ENCODE peak calls at places on chromosome 11, in seven cellular contexts. One of them, this sample, is unnamed.

GRCh38 chr11:65712633-65713076 is 603 bp downstream of the KAT5 start:
- DNase-seq in kidney: no peak
- DNase-seq in breast epithelium: no peak
- DNase-seq in osteocyte: no peak
- DNase-seq in cardiac fibroblast: no peak
- DNase-seq in endothelial cell of umbilical vein: no peak
- DNase-seq in CD8-positive, alpha-beta T cell: no peak
- DNase-seq in this sample: no peak

GRCh38 chr11:57427692-57428082 is 766 bp upstream of the SLC43A3 start:
- DNase-seq in kidney: no peak
- DNase-seq in breast epithelium: peak; percentile 90
- DNase-seq in osteocyte: no peak
- DNase-seq in cardiac fibroblast: peak; percentile 84
- DNase-seq in endothelial cell of umbilical vein: no peak
- DNase-seq in CD8-positive, alpha-beta T cell: no peak
- DNase-seq in this sample: no peak

GRCh38 chr11:8006349-8006977 is 19.3 kb downstream of the EIF3F start:
- DNase-seq in kidney: no peak
- DNase-seq in breast epithelium: peak; percentile 47
- DNase-seq in osteocyte: peak; percentile 83
- DNase-seq in cardiac fibroblast: peak; percentile 78
- DNase-seq in endothelial cell of umbilical vein: peak; percentile 61
- DNase-seq in CD8-positive, alpha-beta T cell: peak; percentile 52
- DNase-seq in this sample: peak; percentile 58

GRCh38 chr11:77580712-77581337 is 8.9 kb upstream of the AQP11 start:
- DNase-seq in kidney: no peak
- DNase-seq in breast epithelium: no peak
- DNase-seq in osteocyte: no peak
- DNase-seq in cardiac fibroblast: peak; percentile 37
- DNase-seq in endothelial cell of umbilical vein: no peak
- DNase-seq in CD8-positive, alpha-beta T cell: no peak
- DNase-seq in this sample: no peak

GRCh38 chr11:91742155-91742554 is 482.5 kb upstream of the FAT3 start:
- DNase-seq in kidney: no peak
- DNase-seq in breast epithelium: no peak
- DNase-seq in osteocyte: no peak
- DNase-seq in cardiac fibroblast: no peak
- DNase-seq in endothelial cell of umbilical vein: no peak
- DNase-seq in CD8-positive, alpha-beta T cell: no peak
- DNase-seq in this sample: no peak

GRCh38 chr11:199782-200181 is 6.9 kb downstream of the SCGB1C1 start:
- DNase-seq in kidney: peak; percentile 63
- DNase-seq in breast epithelium: peak; percentile 15
- DNase-seq in osteocyte: peak; percentile 80
- DNase-seq in cardiac fibroblast: no peak
- DNase-seq in endothelial cell of umbilical vein: no peak
- DNase-seq in CD8-positive, alpha-beta T cell: peak; percentile 45
- DNase-seq in this sample: no peak

GRCh38 chr11:93743316-93743715 is 1.8 kb downstream of the C11orf54 start:
- DNase-seq in kidney: peak; percentile 81
- DNase-seq in breast epithelium: no peak
- DNase-seq in osteocyte: no peak
- DNase-seq in cardiac fibroblast: no peak
- DNase-seq in endothelial cell of umbilical vein: no peak
- DNase-seq in CD8-positive, alpha-beta T cell: no peak
- DNase-seq in this sample: no peak

GRCh38 chr11:68950268-68950667 is 30.5 kb downstream of the MRGPRD start:
- DNase-seq in kidney: no peak
- DNase-seq in breast epithelium: no peak
- DNase-seq in osteocyte: no peak
- DNase-seq in cardiac fibroblast: peak; percentile 30
- DNase-seq in endothelial cell of umbilical vein: peak; percentile 19
- DNase-seq in CD8-positive, alpha-beta T cell: no peak
- DNase-seq in this sample: no peak

GRCh38 chr11:12163181-12163841 is 52.9 kb downstream of the MICAL2 start:
- DNase-seq in kidney: no peak
- DNase-seq in breast epithelium: peak; percentile 56
- DNase-seq in osteocyte: peak; percentile 95
- DNase-seq in cardiac fibroblast: peak; percentile 55
- DNase-seq in endothelial cell of umbilical vein: peak; percentile 17
- DNase-seq in CD8-positive, alpha-beta T cell: no peak
- DNase-seq in this sample: no peak

GRCh38 chr11:95939091-95939490 is 15.2 kb upstream of the MTMR2 start:
- DNase-seq in kidney: no peak
- DNase-seq in breast epithelium: no peak
- DNase-seq in osteocyte: no peak
- DNase-seq in cardiac fibroblast: peak; percentile 58
- DNase-seq in endothelial cell of umbilical vein: no peak
- DNase-seq in CD8-positive, alpha-beta T cell: no peak
- DNase-seq in this sample: no peak

GRCh38 chr11:134393638-134394037 is 18.4 kb downstream of the B3GAT1 start:
- DNase-seq in kidney: no peak
- DNase-seq in breast epithelium: no peak
- DNase-seq in osteocyte: no peak
- DNase-seq in cardiac fibroblast: no peak
- DNase-seq in endothelial cell of umbilical vein: no peak
- DNase-seq in CD8-positive, alpha-beta T cell: no peak
- DNase-seq in this sample: no peak

GRCh38 chr11:22065472-22065871 is 127.4 kb upstream of the ANO5 start:
- DNase-seq in kidney: no peak
- DNase-seq in breast epithelium: no peak
- DNase-seq in osteocyte: no peak
- DNase-seq in cardiac fibroblast: no peak
- DNase-seq in endothelial cell of umbilical vein: no peak
- DNase-seq in CD8-positive, alpha-beta T cell: no peak
- DNase-seq in this sample: no peak

DNA sequence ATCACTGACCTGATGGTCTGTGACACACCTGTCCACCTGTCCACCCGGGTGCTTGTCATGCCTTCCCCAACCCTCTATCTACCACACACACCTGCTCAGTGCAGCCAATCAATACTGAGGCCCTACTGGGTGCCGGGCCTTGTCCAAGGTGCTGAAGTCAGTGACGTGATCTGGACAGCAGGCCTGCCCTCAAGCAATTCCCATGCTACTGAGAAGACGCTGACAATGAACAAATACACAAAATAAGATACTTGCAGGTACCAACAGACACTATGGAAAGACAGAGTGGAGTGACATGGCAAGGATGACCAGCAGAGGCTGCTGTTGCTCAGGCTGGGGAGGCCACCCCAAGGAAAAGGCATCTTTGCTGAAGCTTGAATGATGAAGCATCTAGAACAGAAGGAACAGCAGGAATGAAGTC is 21.2 kb downstream of the PLAAT3 start:
- DNase-seq in kidney: no peak
- DNase-seq in breast epithelium: peak; percentile 18
- DNase-seq in osteocyte: no peak
- DNase-seq in cardiac fibroblast: peak; percentile 56
- DNase-seq in endothelial cell of umbilical vein: no peak
- DNase-seq in CD8-positive, alpha-beta T cell: no peak
- DNase-seq in this sample: no peak
- TF ChIP-seq CTCF in kidney: peak; percentile 49
- TF ChIP-seq CTCF in breast epithelium: no peak
- TF ChIP-seq CTCF in osteocyte: peak; percentile 58
- TF ChIP-seq CTCF in cardiac fibroblast: peak; percentile 79
- TF ChIP-seq CTCF in endothelial cell of umbilical vein: peak; percentile 44
- TF ChIP-seq CTCF in CD8-positive, alpha-beta T cell: no peak
- TF ChIP-seq CTCF in this sample: peak; percentile 63

DNA sequence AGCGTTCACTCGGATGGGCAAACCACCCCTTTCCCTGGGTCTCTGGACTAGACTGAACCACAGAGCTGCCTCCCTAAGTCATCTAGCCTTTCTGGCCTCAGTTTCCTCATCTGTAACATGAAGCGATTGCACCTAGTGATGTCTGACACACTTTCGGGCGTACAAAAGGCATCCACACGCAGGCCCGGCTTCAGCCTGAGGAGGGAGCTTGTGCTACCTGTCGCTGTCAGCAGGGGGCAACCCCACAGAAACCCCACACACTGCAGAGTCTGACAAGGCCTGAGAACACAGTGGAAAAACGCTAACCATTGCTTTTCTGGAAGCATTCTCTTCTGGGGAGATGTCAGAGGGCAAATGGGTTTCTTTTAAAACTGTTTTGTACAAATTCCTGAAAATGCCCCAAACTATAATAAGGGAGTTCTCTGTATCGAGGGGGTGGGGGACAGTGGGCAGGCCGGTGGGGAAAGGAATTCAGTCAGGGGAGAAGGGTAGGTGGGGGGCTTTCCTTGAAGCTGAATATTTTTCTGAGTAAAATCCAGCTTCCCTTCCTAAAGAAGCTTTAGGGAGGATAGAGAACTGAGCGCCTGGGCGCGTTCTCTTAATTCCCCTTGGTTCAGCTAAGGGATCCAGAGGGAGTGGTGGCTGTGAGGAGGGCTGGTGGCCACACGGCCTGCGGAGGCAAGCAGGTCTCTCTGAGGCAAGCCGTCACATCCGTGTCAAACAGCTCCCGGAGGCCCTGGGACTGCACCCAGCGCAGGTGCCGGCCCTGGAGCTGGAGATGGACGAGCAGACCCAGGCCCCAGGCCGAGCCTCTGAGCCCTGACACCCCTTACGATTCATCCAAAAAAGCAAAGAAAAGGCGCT is 552 bp downstream of the ELF5 start:
- DNase-seq in kidney: no peak
- DNase-seq in breast epithelium: peak; percentile 40
- DNase-seq in osteocyte: no peak
- DNase-seq in cardiac fibroblast: peak; percentile 68
- DNase-seq in endothelial cell of umbilical vein: peak; percentile 49
- DNase-seq in CD8-positive, alpha-beta T cell: peak; percentile 58
- DNase-seq in this sample: peak; percentile 77
- TF ChIP-seq CTCF in kidney: peak; percentile 45
- TF ChIP-seq CTCF in breast epithelium: peak; percentile 33
- TF ChIP-seq CTCF in osteocyte: peak; percentile 58
- TF ChIP-seq CTCF in cardiac fibroblast: peak; percentile 95
- TF ChIP-seq CTCF in endothelial cell of umbilical vein: peak; percentile 92
- TF ChIP-seq CTCF in CD8-positive, alpha-beta T cell: peak; percentile 65
- TF ChIP-seq CTCF in this sample: peak; percentile 73

GRCh38 chr11:61773356-61773755 is 19.0 kb downstream of the TMEM258 start:
- DNase-seq in kidney: no peak
- DNase-seq in breast epithelium: no peak
- DNase-seq in osteocyte: no peak
- DNase-seq in cardiac fibroblast: no peak
- DNase-seq in endothelial cell of umbilical vein: no peak
- DNase-seq in CD8-positive, alpha-beta T cell: no peak
- DNase-seq in this sample: no peak
- TF ChIP-seq CTCF in kidney: no peak
- TF ChIP-seq CTCF in breast epithelium: no peak
- TF ChIP-seq CTCF in osteocyte: no peak
- TF ChIP-seq CTCF in cardiac fibroblast: no peak
- TF ChIP-seq CTCF in endothelial cell of umbilical vein: no peak
- TF ChIP-seq CTCF in CD8-positive, alpha-beta T cell: no peak
- TF ChIP-seq CTCF in this sample: no peak

GRCh38 chr11:128484172-128484571 is 103.2 kb downstream of the ETS1 start:
- DNase-seq in kidney: no peak
- DNase-seq in breast epithelium: no peak
- DNase-seq in osteocyte: no peak
- DNase-seq in cardiac fibroblast: no peak
- DNase-seq in endothelial cell of umbilical vein: no peak
- DNase-seq in CD8-positive, alpha-beta T cell: no peak
- DNase-seq in this sample: no peak
- TF ChIP-seq CTCF in kidney: no peak
- TF ChIP-seq CTCF in breast epithelium: no peak
- TF ChIP-seq CTCF in osteocyte: no peak
- TF ChIP-seq CTCF in cardiac fibroblast: no peak
- TF ChIP-seq CTCF in endothelial cell of umbilical vein: no peak
- TF ChIP-seq CTCF in CD8-positive, alpha-beta T cell: no peak
- TF ChIP-seq CTCF in this sample: peak; percentile 18

DNA sequence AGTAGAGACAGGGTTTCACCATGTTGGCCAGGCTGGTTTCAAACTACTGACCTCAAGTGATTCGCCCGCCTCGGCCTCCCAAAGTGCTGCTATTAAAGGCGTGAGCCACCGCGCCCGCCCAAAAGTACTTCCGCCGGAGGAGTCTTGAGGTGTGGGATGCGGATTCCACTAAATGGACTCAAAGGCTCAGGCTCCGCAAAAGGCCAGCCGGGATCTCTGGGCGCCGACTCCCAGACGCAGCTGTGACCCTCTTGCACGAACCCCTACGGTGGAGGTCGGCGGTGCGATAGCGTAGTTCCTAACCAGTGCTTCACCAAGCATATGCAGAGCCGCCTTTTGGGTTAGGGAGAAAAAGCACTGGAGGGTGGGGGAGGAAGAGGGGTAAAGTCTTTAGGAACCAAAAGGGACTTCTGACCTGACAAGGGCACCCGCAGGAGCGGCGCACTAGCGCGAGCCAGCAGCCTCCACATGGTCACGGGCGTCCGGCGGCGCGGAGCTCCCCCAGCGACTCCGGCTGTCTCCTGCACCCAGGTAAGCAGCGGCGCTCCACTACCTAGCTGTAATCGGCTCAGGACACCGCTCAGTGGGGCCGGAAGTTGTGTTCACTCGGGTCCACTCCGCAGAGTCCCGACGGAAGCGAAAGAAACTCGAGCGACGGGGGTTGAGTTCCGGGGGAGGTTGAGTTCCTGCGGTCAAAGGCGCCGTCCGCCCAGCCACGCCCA is at the start of gene MRPL16:
- DNase-seq in kidney: peak; percentile 96
- DNase-seq in breast epithelium: peak; percentile 85
- DNase-seq in osteocyte: peak; percentile 92
- DNase-seq in cardiac fibroblast: peak; percentile 92
- DNase-seq in endothelial cell of umbilical vein: peak; percentile 76
- DNase-seq in CD8-positive, alpha-beta T cell: peak; percentile 95
- DNase-seq in this sample: peak; percentile 89
- TF ChIP-seq CTCF in kidney: peak; percentile 26
- TF ChIP-seq CTCF in breast epithelium: no peak
- TF ChIP-seq CTCF in osteocyte: no peak
- TF ChIP-seq CTCF in cardiac fibroblast: peak; percentile 2
- TF ChIP-seq CTCF in endothelial cell of umbilical vein: no peak
- TF ChIP-seq CTCF in CD8-positive, alpha-beta T cell: peak; percentile 35
- TF ChIP-seq CTCF in this sample: no peak

DNA sequence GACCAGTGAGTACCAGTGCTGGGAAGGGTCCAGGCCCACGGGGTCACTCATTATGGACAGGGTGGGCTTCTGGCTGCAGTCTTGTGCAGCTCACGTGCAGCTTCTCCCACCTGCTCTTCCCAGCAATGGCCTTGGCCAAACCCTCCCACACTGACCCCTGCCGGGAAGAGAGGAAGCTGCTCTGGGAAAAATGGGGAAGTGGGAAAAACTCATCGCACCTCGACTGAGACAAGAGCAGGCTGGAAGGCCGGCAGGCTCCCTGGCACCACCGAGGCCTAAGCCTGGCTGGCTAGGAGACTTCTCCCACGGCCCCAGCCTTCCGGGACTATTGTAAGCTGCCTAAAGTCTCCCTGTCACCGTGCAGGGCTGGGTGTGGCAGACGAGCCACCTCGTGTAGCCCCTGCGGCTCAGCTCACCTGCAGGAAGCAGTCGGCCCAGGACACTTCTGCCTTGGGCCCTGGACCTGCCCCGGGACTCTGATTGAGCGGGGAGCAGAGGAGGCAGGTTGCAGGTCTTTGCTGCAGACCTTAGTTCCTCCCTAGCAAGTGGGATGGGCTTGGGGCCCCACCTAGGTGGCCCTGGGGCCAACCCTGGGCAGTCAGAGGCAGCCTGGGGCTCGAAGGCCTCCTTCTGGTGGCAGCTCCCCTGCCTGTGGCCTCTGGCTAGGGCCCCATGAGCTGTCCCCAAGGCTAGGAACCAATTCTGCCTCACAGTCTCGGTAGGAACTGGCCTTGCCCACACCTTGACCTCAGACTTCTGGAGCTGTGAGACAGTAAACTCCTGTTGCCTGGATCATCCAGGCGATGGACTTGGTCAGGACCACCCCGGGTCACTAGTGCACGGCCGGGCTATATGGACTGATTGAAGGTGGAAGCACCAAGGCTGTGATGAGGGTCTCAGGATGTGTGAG is 23.1 kb downstream of the MRGPRG start:
- DNase-seq in kidney: no peak
- DNase-seq in breast epithelium: no peak
- DNase-seq in osteocyte: no peak
- DNase-seq in cardiac fibroblast: peak; percentile 20
- DNase-seq in endothelial cell of umbilical vein: peak; percentile 23
- DNase-seq in CD8-positive, alpha-beta T cell: no peak
- DNase-seq in this sample: no peak
- TF ChIP-seq CTCF in kidney: peak; percentile 22
- TF ChIP-seq CTCF in breast epithelium: no peak
- TF ChIP-seq CTCF in osteocyte: peak; percentile 38
- TF ChIP-seq CTCF in cardiac fibroblast: peak; percentile 54
- TF ChIP-seq CTCF in endothelial cell of umbilical vein: peak; percentile 52
- TF ChIP-seq CTCF in CD8-positive, alpha-beta T cell: no peak
- TF ChIP-seq CTCF in this sample: peak; percentile 13

This sample was measured in GM10248.